ENCODE peak calls at places on chromosomes 13 and 19, in seven cellular contexts. P is H1, K is H9, R is mesendoderm, S is IMR-90, A is trophoblast cell, D is mesenchymal stem cell. B is an unnamed sample.

GRCh38 chr13:41212881-41213280 is 18.5 kb upstream of the KBTBD7 start:
- DNase-seq in P (no peak), K (no peak), R (no peak), S (no peak), A (no peak), D (no peak), B (no peak)

GRCh38 chr19:58181902-58182576 is 822 bp upstream of the ZNF274 start:
- DNase-seq in P (peak), K (peak), R (peak), S (no peak), A (peak), D (peak), B (no peak)

GRCh38 chr13:94707400-94708021 is 4.8 kb downstream of the SOX21 start:
- DNase-seq in P (peak), K (peak), R (peak), S (no peak), A (no peak), D (no peak), B (no peak)

GRCh38 chr13:101527130-101527529 is 74.7 kb downstream of the ITGBL1 start:
- DNase-seq in P (no peak), K (no peak), R (no peak), S (peak), A (no peak), D (no peak), B (no peak)

GRCh38 chr19:48368942-48369341 is 4.8 kb downstream of the SYNGR4 start:
- DNase-seq in P (no peak), K (no peak), R (no peak), S (no peak), A (no peak), D (no peak), B (no peak)

GRCh38 chr13:50085063-50085462 is 69.8 kb downstream of the KCNRG start:
- DNase-seq in P (no peak), K (no peak), R (peak), S (peak), A (no peak), D (peak), B (peak)

GRCh38 chr19:33552191-33552927 is 30.8 kb upstream of the PEPD start:
- DNase-seq in P (no peak), K (no peak), R (no peak), S (no peak), A (no peak), D (no peak), B (no peak)

GRCh38 chr19:39499082-39499642 is 415 bp downstream of the DLL3 start:
- DNase-seq in P (peak), K (peak), R (peak), S (no peak), A (no peak), D (peak), B (no peak)

DNA sequence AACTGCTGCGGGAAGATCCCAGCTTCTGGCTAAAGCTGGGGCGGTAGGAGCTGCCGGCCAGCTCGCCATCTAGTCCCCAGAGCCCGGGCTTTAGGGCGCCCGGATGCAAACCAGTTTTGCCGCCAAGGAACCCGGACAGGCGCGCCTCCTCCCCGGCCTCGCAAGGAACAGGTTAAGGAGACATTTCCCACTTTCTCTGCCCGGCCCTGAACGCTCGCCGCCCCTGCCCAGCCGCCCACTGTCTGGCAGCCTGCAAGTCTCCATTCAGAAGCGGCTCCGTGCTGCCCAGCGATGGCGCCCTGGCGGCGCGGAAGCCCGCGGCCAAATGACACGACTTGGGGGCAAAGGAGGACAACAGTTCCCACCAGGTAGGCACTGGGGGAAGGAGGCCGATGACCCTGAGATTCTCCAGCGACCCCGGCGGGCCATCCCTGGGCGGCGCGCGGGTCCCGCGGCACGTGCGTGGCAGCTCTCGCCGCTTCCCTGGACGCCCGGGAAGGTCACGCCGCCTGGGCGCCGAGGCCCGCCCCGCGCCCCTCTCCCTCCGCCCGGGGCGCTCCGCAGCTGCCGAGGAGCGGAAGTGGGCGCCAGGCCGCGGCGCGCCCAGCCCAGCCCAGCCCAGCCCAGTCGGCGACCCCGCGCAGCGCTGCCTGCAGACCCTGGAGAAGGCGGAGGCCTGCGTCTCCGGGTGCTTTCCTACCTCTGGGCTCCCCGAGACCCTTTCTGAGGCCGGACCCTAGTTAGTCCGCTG is 42.2 kb upstream of the HNRNPA1L2 start:
- DNase-seq in P (peak), K (peak), R (peak), S (peak), A (no peak), D (no peak), B (no peak)
- H4K8ac ChIP-seq in P (peak), K (no peak), R (no peak), S (peak), A (no peak), D (no peak), B (no peak)

GRCh38 chr13:48194392-48194754 is 38.6 kb upstream of the ITM2B start:
- DNase-seq in P (no peak), K (no peak), R (no peak), S (no peak), A (no peak), D (no peak), B (no peak)
- H3K18ac ChIP-seq in P (no peak), K (no peak), R (no peak), S (no peak), A (no peak), D (no peak), B (no peak)

GRCh38 chr19:36750066-36750691 is 22.4 kb downstream of the ZNF850 start:
- DNase-seq in P (no peak), K (no peak), R (peak), S (no peak), A (no peak), D (no peak), B (no peak)
- H4K8ac ChIP-seq in P (no peak), K (no peak), R (no peak), S (no peak), A (no peak), D (no peak), B (no peak)

DNA sequence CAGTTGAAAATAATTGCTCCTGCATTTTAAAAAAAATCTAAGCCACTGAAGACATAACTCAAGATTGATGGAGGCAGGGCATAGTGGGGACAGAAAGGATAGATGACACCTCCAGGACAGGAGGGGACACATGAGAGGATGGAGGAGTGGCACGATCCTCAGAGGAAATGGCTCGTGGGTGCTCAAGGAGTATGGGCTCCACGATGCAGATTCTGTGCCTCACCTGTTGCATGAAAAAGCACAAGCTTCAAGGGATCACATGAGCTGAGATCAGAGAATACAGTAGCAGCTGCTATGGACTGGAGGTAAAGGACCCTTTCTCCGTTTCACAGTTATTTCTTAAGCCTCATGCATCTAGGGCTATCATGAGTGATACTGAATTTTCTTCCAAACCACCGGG is 69.7 kb upstream of the KL start:
- DNase-seq in P (no peak), K (no peak), R (no peak), S (no peak), A (no peak), D (no peak), B (no peak)
- H3K18ac ChIP-seq in P (no peak), K (no peak), R (no peak), S (no peak), A (no peak), D (no peak), B (no peak)